ENCODE peak calls at places on chromosomes 2 and 18, in six cellular contexts. One of them, this sample, is unnamed.
A peak's percentile ranks its signal among the peaks of the same experiment; 100 is the strongest.

GRCh38 chr2:171703574-171704347 is 16.5 kb downstream of the DYNC1I2 start:
- DNase-seq in CD4-positive, alpha-beta memory T cell: no peak
- DNase-seq in GM20000: peak; percentile 32
- DNase-seq in kidney glomerular epithelial cell: peak; percentile 26
- DNase-seq in progenitor cell of endocrine pancreas: no peak
- DNase-seq in choroid plexus epithelial cell: peak; percentile 66
- DNase-seq in this sample: no peak

GRCh38 chr18:10927980-10928605 is 221.3 kb downstream of the PIEZO2 start:
- DNase-seq in choroid plexus epithelial cell: peak; percentile 43
- DNase-seq in progenitor cell of endocrine pancreas: no peak
- DNase-seq in CD4-positive, alpha-beta memory T cell: no peak
- DNase-seq in GM20000: peak; percentile 34
- DNase-seq in kidney glomerular epithelial cell: peak; percentile 36
- DNase-seq in this sample: no peak

GRCh38 chr18:57943723-57944122 is 100.3 kb upstream of the NEDD4L start:
- DNase-seq in choroid plexus epithelial cell: peak; percentile 72
- DNase-seq in CD4-positive, alpha-beta memory T cell: no peak
- DNase-seq in kidney glomerular epithelial cell: no peak
- DNase-seq in GM20000: no peak
- DNase-seq in progenitor cell of endocrine pancreas: no peak
- DNase-seq in this sample: no peak

GRCh38 chr18:44229693-44230108 is 451.0 kb upstream of the SETBP1 start:
- DNase-seq in CD4-positive, alpha-beta memory T cell: no peak
- DNase-seq in progenitor cell of endocrine pancreas: no peak
- DNase-seq in kidney glomerular epithelial cell: no peak
- DNase-seq in choroid plexus epithelial cell: peak; percentile 48
- DNase-seq in GM20000: no peak
- DNase-seq in this sample: no peak

GRCh38 chr2:240986787-240987411 is 11.5 kb upstream of the SNED1 start:
- DNase-seq in GM20000: no peak
- DNase-seq in progenitor cell of endocrine pancreas: no peak
- DNase-seq in choroid plexus epithelial cell: peak; percentile 42
- DNase-seq in kidney glomerular epithelial cell: no peak
- DNase-seq in CD4-positive, alpha-beta memory T cell: no peak
- DNase-seq in this sample: no peak

GRCh38 chr18:31247574-31248199 is 70.3 kb upstream of the DSG1 start:
- DNase-seq in kidney glomerular epithelial cell: peak; percentile 55
- DNase-seq in CD4-positive, alpha-beta memory T cell: no peak
- DNase-seq in GM20000: no peak
- DNase-seq in choroid plexus epithelial cell: peak; percentile 55
- DNase-seq in progenitor cell of endocrine pancreas: no peak
- DNase-seq in this sample: no peak

GRCh38 chr2:105749583-105750399 is 5.1 kb downstream of the NCK2 start:
- DNase-seq in kidney glomerular epithelial cell: no peak
- DNase-seq in CD4-positive, alpha-beta memory T cell: peak; percentile 63
- DNase-seq in GM20000: no peak
- DNase-seq in choroid plexus epithelial cell: peak; percentile 84
- DNase-seq in progenitor cell of endocrine pancreas: no peak
- DNase-seq in this sample: no peak

GRCh38 chr2:232421189-232421785 is 14.6 kb downstream of the ALPG start:
- DNase-seq in kidney glomerular epithelial cell: no peak
- DNase-seq in CD4-positive, alpha-beta memory T cell: no peak
- DNase-seq in GM20000: no peak
- DNase-seq in choroid plexus epithelial cell: no peak
- DNase-seq in progenitor cell of endocrine pancreas: peak; percentile 31
- DNase-seq in this sample: no peak

GRCh38 chr2:60533114-60534033 is 20.1 kb downstream of the BCL11A start:
- DNase-seq in GM20000: no peak
- DNase-seq in progenitor cell of endocrine pancreas: no peak
- DNase-seq in choroid plexus epithelial cell: peak; percentile 63
- DNase-seq in kidney glomerular epithelial cell: no peak
- DNase-seq in CD4-positive, alpha-beta memory T cell: no peak
- DNase-seq in this sample: no peak

GRCh38 chr2:150376627-150377335 is 110.7 kb downstream of the RND3 start:
- DNase-seq in kidney glomerular epithelial cell: no peak
- DNase-seq in GM20000: no peak
- DNase-seq in progenitor cell of endocrine pancreas: no peak
- DNase-seq in choroid plexus epithelial cell: peak; percentile 92
- DNase-seq in CD4-positive, alpha-beta memory T cell: no peak
- DNase-seq in this sample: no peak

GRCh38 chr2:26463252-26464207 is 14.4 kb downstream of the OTOF start:
- DNase-seq in progenitor cell of endocrine pancreas: no peak
- DNase-seq in GM20000: no peak
- DNase-seq in choroid plexus epithelial cell: peak; percentile 22
- DNase-seq in kidney glomerular epithelial cell: peak; percentile 7
- DNase-seq in CD4-positive, alpha-beta memory T cell: no peak
- DNase-seq in this sample: no peak

GRCh38 chr2:178056345-178056744 is 16.2 kb downstream of the PDE11A start:
- DNase-seq in progenitor cell of endocrine pancreas: no peak
- DNase-seq in CD4-positive, alpha-beta memory T cell: no peak
- DNase-seq in choroid plexus epithelial cell: no peak
- DNase-seq in kidney glomerular epithelial cell: no peak
- DNase-seq in GM20000: no peak
- DNase-seq in this sample: no peak

GRCh38 chr2:11488809-11489208 is 22.8 kb upstream of the E2F6 start:
- DNase-seq in progenitor cell of endocrine pancreas: no peak
- DNase-seq in choroid plexus epithelial cell: no peak
- DNase-seq in CD4-positive, alpha-beta memory T cell: no peak
- DNase-seq in GM20000: no peak
- DNase-seq in kidney glomerular epithelial cell: no peak
- DNase-seq in this sample: no peak

GRCh38 chr2:46487667-46488333 is 8.4 kb downstream of the TMEM247 start:
- DNase-seq in kidney glomerular epithelial cell: peak; percentile 38
- DNase-seq in GM20000: no peak
- DNase-seq in choroid plexus epithelial cell: peak; percentile 62
- DNase-seq in CD4-positive, alpha-beta memory T cell: no peak
- DNase-seq in progenitor cell of endocrine pancreas: no peak
- DNase-seq in this sample: no peak

GRCh38 chr2:71878626-71879508 is 268.8 kb downstream of the CYP26B1 start:
- DNase-seq in progenitor cell of endocrine pancreas: no peak
- DNase-seq in choroid plexus epithelial cell: no peak
- DNase-seq in CD4-positive, alpha-beta memory T cell: no peak
- DNase-seq in GM20000: no peak
- DNase-seq in kidney glomerular epithelial cell: no peak
- DNase-seq in this sample: no peak

GRCh38 chr2:85827879-85828569 is 60.8 kb downstream of the ST3GAL5 start:
- DNase-seq in choroid plexus epithelial cell: no peak
- DNase-seq in GM20000: no peak
- DNase-seq in CD4-positive, alpha-beta memory T cell: no peak
- DNase-seq in progenitor cell of endocrine pancreas: no peak
- DNase-seq in kidney glomerular epithelial cell: no peak
- DNase-seq in this sample: no peak

GRCh38 chr18:37754141-37754540 is 188.5 kb upstream of the CELF4 start:
- DNase-seq in kidney glomerular epithelial cell: no peak
- DNase-seq in choroid plexus epithelial cell: no peak
- DNase-seq in CD4-positive, alpha-beta memory T cell: no peak
- DNase-seq in GM20000: no peak
- DNase-seq in progenitor cell of endocrine pancreas: no peak
- DNase-seq in this sample: no peak

GRCh38 chr18:79962835-79963657 is 1.4 kb upstream of the HSBP1L1 start:
- DNase-seq in choroid plexus epithelial cell: no peak
- DNase-seq in CD4-positive, alpha-beta memory T cell: peak; percentile 77
- DNase-seq in kidney glomerular epithelial cell: no peak
- DNase-seq in GM20000: peak; percentile 82
- DNase-seq in progenitor cell of endocrine pancreas: no peak
- DNase-seq in this sample: no peak

GRCh38 chr2:133177196-133177595 is 391.1 kb downstream of the NCKAP5 start:
- DNase-seq in choroid plexus epithelial cell: peak; percentile 72
- DNase-seq in GM20000: no peak
- DNase-seq in progenitor cell of endocrine pancreas: no peak
- DNase-seq in kidney glomerular epithelial cell: peak; percentile 20
- DNase-seq in CD4-positive, alpha-beta memory T cell: no peak
- DNase-seq in this sample: no peak

GRCh38 chr2:28394331-28394877 is 1.7 kb downstream of the FOSL2 start:
- DNase-seq in progenitor cell of endocrine pancreas: no peak
- DNase-seq in choroid plexus epithelial cell: peak; percentile 73
- DNase-seq in kidney glomerular epithelial cell: no peak
- DNase-seq in GM20000: no peak
- DNase-seq in CD4-positive, alpha-beta memory T cell: peak; percentile 60
- DNase-seq in this sample: no peak

GRCh38 chr18:62345909-62346308 is 20.8 kb downstream of the TNFRSF11A start:
- DNase-seq in kidney glomerular epithelial cell: no peak
- DNase-seq in progenitor cell of endocrine pancreas: no peak
- DNase-seq in choroid plexus epithelial cell: no peak
- DNase-seq in GM20000: no peak
- DNase-seq in CD4-positive, alpha-beta memory T cell: no peak
- DNase-seq in this sample: no peak

GRCh38 chr2:80111185-80111584 is 193.4 kb downstream of the LRRTM1 start:
- DNase-seq in progenitor cell of endocrine pancreas: no peak
- DNase-seq in kidney glomerular epithelial cell: no peak
- DNase-seq in GM20000: no peak
- DNase-seq in CD4-positive, alpha-beta memory T cell: no peak
- DNase-seq in choroid plexus epithelial cell: no peak
- DNase-seq in this sample: no peak

GRCh38 chr2:98917031-98917459 is 19.0 kb downstream of the CRACDL start:
- DNase-seq in GM20000: no peak
- DNase-seq in choroid plexus epithelial cell: peak; percentile 67
- DNase-seq in kidney glomerular epithelial cell: peak; percentile 61
- DNase-seq in CD4-positive, alpha-beta memory T cell: no peak
- DNase-seq in progenitor cell of endocrine pancreas: no peak
- DNase-seq in this sample: no peak

GRCh38 chr2:216001201-216001600 is 12.2 kb downstream of the MREG start:
- DNase-seq in kidney glomerular epithelial cell: no peak
- DNase-seq in choroid plexus epithelial cell: no peak
- DNase-seq in CD4-positive, alpha-beta memory T cell: no peak
- DNase-seq in progenitor cell of endocrine pancreas: no peak
- DNase-seq in GM20000: no peak
- DNase-seq in this sample: no peak

GRCh38 chr18:27750014-27750413 is 426.9 kb downstream of the CDH2 start:
- DNase-seq in kidney glomerular epithelial cell: peak; percentile 94
- DNase-seq in CD4-positive, alpha-beta memory T cell: no peak
- DNase-seq in progenitor cell of endocrine pancreas: peak; percentile 25
- DNase-seq in choroid plexus epithelial cell: peak; percentile 95
- DNase-seq in GM20000: peak; percentile 4
- DNase-seq in this sample: no peak

GRCh38 chr2:201267278-201268030 is 7.1 kb downstream of the CASP8 start:
- DNase-seq in kidney glomerular epithelial cell: no peak
- DNase-seq in progenitor cell of endocrine pancreas: no peak
- DNase-seq in choroid plexus epithelial cell: no peak
- DNase-seq in CD4-positive, alpha-beta memory T cell: no peak
- DNase-seq in GM20000: no peak
- DNase-seq in this sample: no peak

GRCh38 chr18:64809801-64810200 is 660.9 kb upstream of the LINC00305 start:
- DNase-seq in kidney glomerular epithelial cell: no peak
- DNase-seq in progenitor cell of endocrine pancreas: no peak
- DNase-seq in CD4-positive, alpha-beta memory T cell: no peak
- DNase-seq in GM20000: no peak
- DNase-seq in choroid plexus epithelial cell: no peak
- DNase-seq in this sample: no peak

This sample was measured in naive thymus-derived CD4-positive, alpha-beta T cell.